ENCODE peak calls at places on chromosomes 5 and 9, in eight cellular contexts. One of them, this sample, is unnamed.
A peak's percentile ranks its signal among the peaks of the same experiment; 100 is the strongest.

GRCh38 chr9:14770592-14770991 is 48.1 kb upstream of the CER1 start:
- DNase-seq in activated T-helper 1 cell treated with Interleukin-2 at 50 U/mL for 16 hours: no peak
- DNase-seq in renal cortical epithelial cell: no peak
- DNase-seq in AG04450: no peak
- DNase-seq in CMK: no peak
- DNase-seq in cardiac septum: no peak
- DNase-seq in ureter: no peak
- DNase-seq in EH: no peak
- DNase-seq in this sample: no peak

GRCh38 chr9:127783111-127783621 is 2.7 kb upstream of the CDK9 start:
- DNase-seq in CMK: peak; percentile 99
- DNase-seq in ureter: no peak
- DNase-seq in renal cortical epithelial cell: no peak
- DNase-seq in AG04450: no peak
- DNase-seq in cardiac septum: peak; percentile 89
- DNase-seq in EH: no peak
- DNase-seq in activated T-helper 1 cell treated with Interleukin-2 at 50 U/mL for 16 hours: peak; percentile 67
- DNase-seq in this sample: peak; percentile 78

GRCh38 chr9:69645488-69645887 is 26.7 kb downstream of the APBA1 start:
- DNase-seq in renal cortical epithelial cell: no peak
- DNase-seq in activated T-helper 1 cell treated with Interleukin-2 at 50 U/mL for 16 hours: no peak
- DNase-seq in AG04450: no peak
- DNase-seq in ureter: peak; percentile 82
- DNase-seq in cardiac septum: no peak
- DNase-seq in CMK: no peak
- DNase-seq in EH: no peak
- DNase-seq in this sample: no peak

GRCh38 chr9:75482566-75482965 is 394.3 kb downstream of the OSTF1 start:
- DNase-seq in CMK: no peak
- DNase-seq in AG04450: no peak
- DNase-seq in activated T-helper 1 cell treated with Interleukin-2 at 50 U/mL for 16 hours: no peak
- DNase-seq in EH: no peak
- DNase-seq in ureter: no peak
- DNase-seq in renal cortical epithelial cell: no peak
- DNase-seq in cardiac septum: no peak
- DNase-seq in this sample: no peak

GRCh38 chr9:133303266-133304157 is 28.5 kb upstream of the ABO start:
- DNase-seq in CMK: no peak
- DNase-seq in activated T-helper 1 cell treated with Interleukin-2 at 50 U/mL for 16 hours: no peak
- DNase-seq in cardiac septum: no peak
- DNase-seq in ureter: peak; percentile 34
- DNase-seq in AG04450: no peak
- DNase-seq in renal cortical epithelial cell: no peak
- DNase-seq in EH: no peak
- DNase-seq in this sample: no peak

GRCh38 chr5:142753114-142753764 is 16.9 kb upstream of the ARHGAP26 start:
- DNase-seq in renal cortical epithelial cell: peak; percentile 78
- DNase-seq in activated T-helper 1 cell treated with Interleukin-2 at 50 U/mL for 16 hours: no peak
- DNase-seq in AG04450: no peak
- DNase-seq in EH: peak; percentile 24
- DNase-seq in cardiac septum: no peak
- DNase-seq in ureter: peak; percentile 55
- DNase-seq in CMK: no peak
- DNase-seq in this sample: no peak

GRCh38 chr9:85212887-85213286 is 528.9 kb downstream of the AGTPBP1 start:
- DNase-seq in AG04450: no peak
- DNase-seq in renal cortical epithelial cell: peak; percentile 89
- DNase-seq in CMK: no peak
- DNase-seq in activated T-helper 1 cell treated with Interleukin-2 at 50 U/mL for 16 hours: no peak
- DNase-seq in ureter: no peak
- DNase-seq in cardiac septum: no peak
- DNase-seq in EH: peak; percentile 44
- DNase-seq in this sample: peak; percentile 38

GRCh38 chr5:54889826-54890225 is 95.6 kb downstream of the ESM1 start:
- DNase-seq in EH: peak; percentile 91
- DNase-seq in AG04450: no peak
- DNase-seq in CMK: no peak
- DNase-seq in ureter: no peak
- DNase-seq in cardiac septum: no peak
- DNase-seq in renal cortical epithelial cell: peak; percentile 99
- DNase-seq in activated T-helper 1 cell treated with Interleukin-2 at 50 U/mL for 16 hours: no peak
- DNase-seq in this sample: peak; percentile 90

GRCh38 chr5:77391240-77391765 is 100.8 kb downstream of the WDR41 start:
- DNase-seq in ureter: no peak
- DNase-seq in AG04450: no peak
- DNase-seq in EH: no peak
- DNase-seq in cardiac septum: no peak
- DNase-seq in activated T-helper 1 cell treated with Interleukin-2 at 50 U/mL for 16 hours: no peak
- DNase-seq in renal cortical epithelial cell: no peak
- DNase-seq in CMK: no peak
- DNase-seq in this sample: no peak

GRCh38 chr5:110899566-110900412 is 161.0 kb downstream of the SLC25A46 start:
- DNase-seq in renal cortical epithelial cell: peak; percentile 81
- DNase-seq in EH: peak; percentile 76
- DNase-seq in ureter: no peak
- DNase-seq in CMK: no peak
- DNase-seq in activated T-helper 1 cell treated with Interleukin-2 at 50 U/mL for 16 hours: no peak
- DNase-seq in cardiac septum: no peak
- DNase-seq in AG04450: no peak
- DNase-seq in this sample: peak; percentile 62

GRCh38 chr5:154015071-154015693 is 23.5 kb downstream of the FAM114A2 start:
- DNase-seq in cardiac septum: no peak
- DNase-seq in activated T-helper 1 cell treated with Interleukin-2 at 50 U/mL for 16 hours: no peak
- DNase-seq in renal cortical epithelial cell: no peak
- DNase-seq in EH: peak; percentile 28
- DNase-seq in AG04450: no peak
- DNase-seq in ureter: no peak
- DNase-seq in CMK: no peak
- DNase-seq in this sample: no peak

GRCh38 chr9:128552744-128553221 is 396 bp downstream of the SPTAN1 start:
- DNase-seq in EH: peak; percentile 49
- DNase-seq in cardiac septum: peak; percentile 83
- DNase-seq in CMK: peak; percentile 18
- DNase-seq in ureter: peak; percentile 66
- DNase-seq in AG04450: no peak
- DNase-seq in renal cortical epithelial cell: no peak
- DNase-seq in activated T-helper 1 cell treated with Interleukin-2 at 50 U/mL for 16 hours: peak; percentile 43
- DNase-seq in this sample: peak; percentile 86

GRCh38 chr9:86434039-86434726 is 80.0 kb upstream of the TUT7 start:
- DNase-seq in ureter: no peak
- DNase-seq in AG04450: peak; percentile 49
- DNase-seq in cardiac septum: no peak
- DNase-seq in activated T-helper 1 cell treated with Interleukin-2 at 50 U/mL for 16 hours: no peak
- DNase-seq in EH: peak; percentile 72
- DNase-seq in renal cortical epithelial cell: peak; percentile 91
- DNase-seq in CMK: no peak
- DNase-seq in this sample: peak; percentile 76

GRCh38 chr5:147234825-147235635 is at the start of gene STK32A:
- DNase-seq in cardiac septum: no peak
- DNase-seq in activated T-helper 1 cell treated with Interleukin-2 at 50 U/mL for 16 hours: no peak
- DNase-seq in AG04450: no peak
- DNase-seq in EH: peak; percentile 1
- DNase-seq in ureter: peak; percentile 77
- DNase-seq in CMK: no peak
- DNase-seq in renal cortical epithelial cell: peak; percentile 49
- DNase-seq in this sample: peak; percentile 83

GRCh38 chr5:54637654-54638053 is 120.1 kb downstream of the SNX18 start:
- DNase-seq in EH: no peak
- DNase-seq in CMK: no peak
- DNase-seq in ureter: peak; percentile 54
- DNase-seq in cardiac septum: no peak
- DNase-seq in AG04450: no peak
- DNase-seq in renal cortical epithelial cell: no peak
- DNase-seq in activated T-helper 1 cell treated with Interleukin-2 at 50 U/mL for 16 hours: no peak
- DNase-seq in this sample: no peak

GRCh38 chr9:93861736-93862358 is 93.3 kb downstream of the BARX1 start:
- DNase-seq in AG04450: no peak
- DNase-seq in EH: no peak
- DNase-seq in renal cortical epithelial cell: no peak
- DNase-seq in ureter: no peak
- DNase-seq in cardiac septum: no peak
- DNase-seq in activated T-helper 1 cell treated with Interleukin-2 at 50 U/mL for 16 hours: no peak
- DNase-seq in CMK: no peak
- DNase-seq in this sample: peak; percentile 62

GRCh38 chr5:65919773-65920172 is 6.6 kb upstream of the ERBIN start:
- DNase-seq in activated T-helper 1 cell treated with Interleukin-2 at 50 U/mL for 16 hours: no peak
- DNase-seq in EH: peak; percentile 32
- DNase-seq in AG04450: no peak
- DNase-seq in renal cortical epithelial cell: no peak
- DNase-seq in CMK: no peak
- DNase-seq in cardiac septum: no peak
- DNase-seq in ureter: no peak
- DNase-seq in this sample: peak; percentile 93

This sample was measured in osteoblast.